ENCODE peak calls at places on chromosomes 1 and 21, in six cellular contexts. I is fibroblast of lung, J is left ventricle myocardium inferior, T is prostate gland, U is body of pancreas, S is H9. H is an unnamed sample.

GRCh38 chr1:167795810-167796740 is 74.3 kb downstream of the MPZL1 start:
- DNase-seq in I (no peak), J (peak; percentile 41), T (no peak), S (no peak), U (no peak), H (no peak)

GRCh38 chr1:31122779-31123178 is 57.3 kb upstream of the PUM1 start:
- DNase-seq in T (no peak), J (no peak), S (no peak), I (peak; percentile 26), U (no peak), H (no peak)

GRCh38 chr1:38028105-38028591 is 15.6 kb downstream of the UTP11 start:
- DNase-seq in S (peak; percentile 57), T (no peak), I (no peak), J (no peak), U (no peak), H (no peak)

GRCh38 chr1:234393190-234393589 is 19.9 kb downstream of the COA6 start:
- DNase-seq in J (no peak), U (no peak), T (no peak), S (no peak), I (no peak), H (no peak)

GRCh38 chr1:167551359-167551758 is 2.2 kb downstream of the CREG1 start:
- DNase-seq in U (no peak), S (no peak), J (no peak), I (no peak), T (no peak), H (no peak)

GRCh38 chr1:209787551-209787950 is 3.2 kb upstream of the C1orf74 start:
- DNase-seq in J (no peak), T (peak; percentile 92), I (no peak), S (no peak), U (peak; percentile 72), H (peak; percentile 66)

GRCh38 chr21:33428669-33429068 is 25.5 kb downstream of the IFNGR2 start:
- DNase-seq in T (peak; percentile 66), J (no peak), U (no peak), I (peak; percentile 17), S (no peak), H (no peak)

GRCh38 chr1:48947761-48948537 is 171.3 kb upstream of the BEND5 start:
- DNase-seq in I (no peak), U (no peak), T (no peak), S (peak; percentile 27), J (no peak), H (no peak)

GRCh38 chr1:234926574-234927311 is 201.9 kb downstream of the TOMM20 start:
- DNase-seq in T (no peak), J (no peak), S (peak; percentile 18), I (no peak), U (no peak), H (peak; percentile 58)

GRCh38 chr1:41862411-41863221 is 56.1 kb downstream of the HIVEP3 start:
- DNase-seq in I (peak; percentile 70), S (no peak), J (no peak), U (no peak), T (no peak), H (no peak)

GRCh38 chr1:233320023-233320422 is 7.5 kb upstream of the MAP3K21 start:
- DNase-seq in T (no peak), U (no peak), S (no peak), J (no peak), I (no peak), H (no peak)

GRCh38 chr1:222093518-222093917 is 351.6 kb upstream of the DUSP10 start:
- DNase-seq in U (no peak), J (no peak), T (no peak), S (no peak), I (no peak), H (no peak)

GRCh38 chr1:161307230-161307768 is 2.5 kb downstream of the MPZ start:
- DNase-seq in I (peak; percentile 58), J (no peak), T (no peak), U (no peak), S (no peak), H (no peak)

GRCh38 chr1:245880754-245881403 is 626.2 kb downstream of the SMYD3 start:
- DNase-seq in S (no peak), I (peak; percentile 73), J (no peak), T (no peak), U (no peak), H (no peak)

GRCh38 chr1:77605246-77606026 is 77.0 kb downstream of the ZZZ3 start:
- DNase-seq in I (peak; percentile 92), T (no peak), S (no peak), U (peak; percentile 26), J (peak; percentile 62), H (no peak)

GRCh38 chr1:167447521-167448136 is 70.7 kb downstream of the CD247 start:
- DNase-seq in J (no peak), U (peak; percentile 36), T (no peak), S (no peak), I (no peak), H (no peak)

GRCh38 chr1:208043690-208044089 is 132.8 kb upstream of the CD34 start:
- DNase-seq in S (no peak), I (no peak), J (peak; percentile 52), U (peak; percentile 92), T (peak; percentile 36), H (no peak)

GRCh38 chr1:52574594-52574993 is 21.7 kb upstream of the TUT4 start:
- DNase-seq in S (no peak), T (peak; percentile 11), I (peak; percentile 95), U (no peak), J (no peak), H (no peak)

GRCh38 chr1:207911983-207912760 is 1.2 kb upstream of the CD34 start:
- DNase-seq in T (no peak), I (no peak), S (no peak), U (no peak), J (no peak), H (no peak)

GRCh38 chr1:30668546-30669327 is 54.6 kb downstream of the MATN1 start:
- DNase-seq in I (peak; percentile 7), U (no peak), J (no peak), S (no peak), T (no peak), H (no peak)

GRCh38 chr1:169460193-169460833 is 25.4 kb downstream of the SLC19A2 start:
- DNase-seq in U (no peak), I (peak; percentile 43), S (peak; percentile 66), J (no peak), T (no peak), H (no peak)

GRCh38 chr1:184075040-184076029 is 23.8 kb downstream of the TSEN15 start:
- DNase-seq in I (peak; percentile 84), U (no peak), S (no peak), J (no peak), T (peak; percentile 46), H (no peak)

GRCh38 chr1:240701412-240701811 is 89.5 kb upstream of the GREM2 start:
- DNase-seq in T (no peak), S (no peak), U (no peak), I (peak; percentile 82), J (no peak), H (no peak)

GRCh38 chr1:88237026-88237425 is 447.0 kb upstream of the PKN2 start:
- DNase-seq in I (no peak), J (no peak), S (no peak), U (no peak), T (no peak), H (no peak)

GRCh38 chr21:31133243-31133830 is 95.1 kb upstream of the KRTAP19-8 start:
- DNase-seq in S (no peak), I (no peak), J (no peak), T (no peak), U (no peak), H (no peak)

GRCh38 chr1:2797741-2798016 is 3.8 kb downstream of the TTC34 start:
- DNase-seq in S (no peak), I (no peak), T (no peak), J (no peak), U (no peak), H (no peak)

GRCh38 chr1:59779949-59780348 is 34.8 kb upstream of the HOOK1 start:
- DNase-seq in U (no peak), J (no peak), T (no peak), I (no peak), S (no peak), H (no peak)

GRCh38 chr21:36291509-36291908 is 28.5 kb upstream of the MORC3 start:
- DNase-seq in J (no peak), I (no peak), T (no peak), S (no peak), U (no peak), H (no peak)

DNA sequence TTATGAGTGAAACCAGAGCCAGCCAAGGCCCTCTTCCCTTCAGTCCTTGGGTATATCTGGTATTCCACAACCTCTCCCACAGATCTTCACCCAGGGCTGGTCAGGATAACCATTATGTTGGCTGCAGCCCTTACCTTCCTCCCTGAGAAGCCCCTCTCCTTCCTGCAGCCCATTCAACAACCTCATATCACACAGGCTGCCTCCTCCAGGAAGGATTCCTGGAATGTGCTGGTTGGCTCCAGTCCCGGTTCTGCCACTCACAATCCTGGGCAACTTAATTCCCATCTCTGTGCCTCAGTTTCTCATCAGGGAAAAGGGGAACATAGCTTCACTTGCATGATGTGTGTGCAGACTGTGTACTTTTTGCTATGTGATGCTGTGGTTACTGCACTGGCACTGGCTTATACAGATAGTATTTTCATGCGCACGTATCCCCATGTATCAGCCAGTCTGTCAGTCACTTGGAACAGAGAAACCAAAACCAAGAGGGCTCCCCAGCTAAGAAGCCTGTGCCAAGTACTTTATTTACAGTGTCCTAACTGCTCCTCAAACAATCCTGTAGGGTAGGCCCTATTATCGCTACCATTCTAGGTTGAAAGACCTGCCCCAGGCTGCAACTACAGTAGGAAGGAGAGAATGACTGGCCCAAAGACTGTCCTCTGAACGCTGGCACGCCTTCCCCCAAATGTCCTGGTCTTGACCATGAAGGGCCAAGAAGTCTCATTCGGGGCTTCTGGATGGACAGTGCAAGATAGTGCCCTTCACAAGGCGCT is 39.9 kb upstream of the PPP1R15B start:
- DNase-seq in T (no peak), U (no peak), J (no peak), I (no peak), S (no peak), H (no peak)
- H3K4me1 ChIP-seq in T (no peaks in the 10 kb centered on the region), U (peaks cover 20% of the 10 kb centered on the region), J (peaks cover 98% of the 10 kb centered on the region), I (no peaks in the 10 kb centered on the region), S (peaks cover 8% of the 10 kb centered on the region), H (peaks cover 40% of the 10 kb centered on the region)

DNA sequence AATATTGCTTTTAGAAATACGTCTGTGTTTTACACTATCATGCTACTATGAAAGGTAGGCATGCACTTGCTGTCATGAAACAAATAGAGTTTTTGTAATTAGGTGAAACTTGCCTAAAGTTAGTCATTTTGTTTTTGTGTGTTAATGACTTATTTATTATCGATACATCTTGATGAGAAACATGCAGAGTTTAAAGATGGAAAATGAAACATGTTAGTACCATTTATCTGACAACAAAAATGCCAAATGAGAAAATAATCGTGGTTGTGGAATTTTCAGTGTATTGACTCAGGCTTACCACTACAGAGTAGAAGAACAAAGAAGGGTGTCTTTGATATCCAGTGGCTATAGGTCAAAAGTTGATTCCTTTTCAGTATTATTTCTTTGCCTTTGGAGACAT is 105.5 kb downstream of the NCAM2 start:
- DNase-seq in J (no peak), T (no peak), U (no peak), S (no peak), I (no peak), H (no peak)
- H3K27ac ChIP-seq in J (no peak overlapping the region), T (no peak overlapping the region), U (no peak overlapping the region), S (no peak overlapping the region), I (no peak overlapping the region), H (no peak overlapping the region)

GRCh38 chr1:10253755-10254154 is 43.4 kb downstream of the KIF1B start:
- DNase-seq in I (peak; percentile 87), U (peak; percentile 23), J (no peak), S (no peak), T (no peak), H (no peak)
- TF ChIP-seq CTCF in I (no peak), U (no peak), J (no peak), S (no peak), T (no peak), H (no peak)

GRCh38 chr1:230857822-230858221 is 10.5 kb downstream of the C1orf198 start:
- DNase-seq in S (no peak), J (no peak), U (no peak), I (no peak), T (no peak), H (no peak)
- H3K4me1 ChIP-seq in S (no peaks in the 10 kb centered on the region), J (peaks cover 98% of the 10 kb centered on the region), U (peaks cover 46% of the 10 kb centered on the region), I (peaks cover 35% of the 10 kb centered on the region), T (no peaks in the 10 kb centered on the region), H (no peaks in the 10 kb centered on the region)

H was measured in right atrium auricular region.